ENCODE peak calls at places on chromosomes 16 and 17, in seven cellular contexts. E is body of pancreas; O is HL-60; Y is stimulated activated CD4-positive, alpha-beta T cell treated with anti-CD3 and anti-CD28 coated beads, Interleukin-15, amount 100 ng/mL, for 48 hours; X is left cardiac atrium; U is DND-41; A is Karpas-422. M is an unnamed sample.

GRCh38 chr17:50056217-50056960 is 479 bp downstream of the ITGA3 start:
- DNase-seq in A (peak), O (no peak), E (peak), U (peak), Y (peak), X (peak), M (peak)

GRCh38 chr17:66727634-66728570 is 107.0 kb upstream of the CACNG5 start:
- DNase-seq in U (peak), O (peak), X (peak), Y (peak), E (peak), A (peak), M (no peak)

GRCh38 chr17:33218657-33219298 is 74.3 kb downstream of the ASIC2 start:
- DNase-seq in U (no peak), A (no peak), Y (no peak), X (no peak), E (no peak), O (no peak), M (no peak)

GRCh38 chr16:4534151-4534790 is 4.3 kb downstream of the CDIP1 start:
- DNase-seq in X (no peak), E (peak), U (no peak), A (no peak), O (no peak), Y (no peak), M (no peak)

GRCh38 chr16:57480127-57480753 is 6.1 kb downstream of the DOK4 start:
- DNase-seq in A (no peak), Y (no peak), E (peak), X (peak), U (no peak), O (no peak), M (no peak)

GRCh38 chr16:21727344-21727743 is 63.6 kb downstream of the OTOA start:
- DNase-seq in U (no peak), X (no peak), Y (no peak), E (no peak), A (peak), O (no peak), M (no peak)

GRCh38 chr17:9324864-9325263 is 250.8 kb downstream of the STX8 start:
- DNase-seq in U (no peak), E (peak), Y (no peak), A (peak), X (no peak), O (no peak), M (no peak)

GRCh38 chr16:68265078-68265925 is 976 bp downstream of the SLC7A6 start:
- DNase-seq in U (peak), X (peak), O (peak), A (peak), Y (peak), E (peak), M (peak)

GRCh38 chr17:66564992-66565465 is 262.6 kb downstream of the PRKCA start:
- DNase-seq in X (no peak), E (no peak), Y (no peak), A (peak), U (no peak), O (no peak), M (no peak)

GRCh38 chr16:35795361-35796029 is 2336.1 kb downstream of the TP53TG3F start:
- DNase-seq in X (no peak), A (no peak), Y (no peak), O (no peak), U (no peak), E (no peak), M (no peak)

GRCh38 chr17:21513012-21513570 is 136.9 kb downstream of the KCNJ12 start:
- DNase-seq in O (peak), A (peak), U (peak), X (peak), Y (peak), E (peak), M (peak)

GRCh38 chr16:69432069-69432468 is 7.7 kb downstream of the CYB5B start:
- DNase-seq in O (no peak), E (no peak), U (no peak), Y (no peak), X (no peak), A (no peak), M (no peak)

GRCh38 chr17:60315650-60316049 is 76.3 kb downstream of the USP32 start:
- DNase-seq in E (no peak), X (no peak), U (no peak), O (no peak), Y (no peak), A (no peak), M (no peak)

GRCh38 chr17:59561042-59561441 is 4.4 kb upstream of the DHX40 start:
- DNase-seq in U (peak), O (no peak), E (no peak), A (peak), Y (no peak), X (no peak), M (no peak)

GRCh38 chr17:40307001-40307690 is 1.8 kb upstream of the RARA start:
- DNase-seq in A (no peak), X (no peak), O (no peak), E (no peak), U (peak), Y (no peak), M (no peak)

GRCh38 chr16:84074721-84075120 is 32.1 kb upstream of the SLC38A8 start:
- DNase-seq in X (peak), O (no peak), U (no peak), E (no peak), Y (no peak), A (no peak), M (no peak)

GRCh38 chr17:50201226-50201854 is at the start of gene COL1A1:
- DNase-seq in E (peak), O (no peak), Y (no peak), A (no peak), U (no peak), X (peak), M (peak)

GRCh38 chr16:66858740-66859396 is 14.7 kb downstream of the CA7 start:
- DNase-seq in A (no peak), Y (no peak), U (no peak), E (no peak), X (peak), O (no peak), M (peak)

GRCh38 chr17:74430706-74431567 is 951 bp upstream of the GPRC5C start:
- DNase-seq in U (no peak), O (peak), A (no peak), E (peak), X (peak), Y (no peak), M (peak)

GRCh38 chr17:71792966-71793365 is 327.9 kb upstream of the SOX9 start:
- DNase-seq in U (no peak), X (no peak), O (no peak), A (no peak), E (no peak), Y (no peak), M (no peak)

GRCh38 chr17:1122681-1123396 is 56.9 kb downstream of the ABR start:
- DNase-seq in A (peak), Y (peak), X (peak), O (no peak), E (peak), U (peak), M (peak)

GRCh38 chr17:44926841-44927525 is 11.7 kb upstream of the GFAP start:
- DNase-seq in U (no peak), E (no peak), X (no peak), A (no peak), Y (no peak), O (peak), M (no peak)

GRCh38 chr17:66469088-66469442 is 166.7 kb downstream of the PRKCA start:
- DNase-seq in E (no peak), O (no peak), A (no peak), X (no peak), Y (no peak), U (no peak), M (no peak)

GRCh38 chr16:10741844-10742243 is 1.8 kb upstream of the NUBP1 start:
- DNase-seq in O (no peak), U (no peak), E (peak), Y (no peak), X (peak), A (peak), M (no peak)

GRCh38 chr16:61936522-61936921 is 99.7 kb downstream of the CDH8 start:
- DNase-seq in X (no peak), U (no peak), E (no peak), O (no peak), Y (no peak), A (peak), M (no peak)

GRCh38 chr17:8832711-8833352 is 33.7 kb upstream of the MFSD6L start:
- DNase-seq in E (no peak), A (peak), U (peak), O (no peak), X (no peak), Y (peak), M (no peak)

GRCh38 chr17:27746881-27747280 is 53.4 kb downstream of the NOS2 start:
- DNase-seq in E (no peak), A (no peak), O (no peak), Y (no peak), U (no peak), X (no peak), M (no peak)

GRCh38 chr17:16935241-16935663 is 36.7 kb downstream of the TNFRSF13B start:
- DNase-seq in Y (no peak), O (no peak), E (peak), A (no peak), X (peak), U (no peak), M (no peak)

GRCh38 chr16:87809150-87809902 is 43.5 kb upstream of the KLHDC4 start:
- DNase-seq in E (no peak), U (peak), O (no peak), Y (no peak), X (no peak), A (peak), M (no peak)

GRCh38 chr17:73516356-73516755 is 127.9 kb downstream of the SDK2 start:
- DNase-seq in E (no peak), O (no peak), Y (no peak), U (no peak), X (no peak), A (no peak), M (no peak)

GRCh38 chr16:1634541-1634940 is 22.4 kb downstream of the CRAMP1 start:
- DNase-seq in O (no peak), Y (no peak), A (no peak), E (no peak), X (no peak), U (no peak), M (no peak)

GRCh38 chr17:40582328-40582901 is 17.1 kb upstream of the CCR7 start:
- DNase-seq in A (no peak), U (peak), Y (no peak), E (no peak), O (peak), X (peak), M (no peak)

GRCh38 chr17:31391496-31391949 is at the start of gene RAB11FIP4:
- DNase-seq in Y (no peak), E (no peak), O (no peak), X (no peak), U (no peak), A (no peak), M (no peak)

GRCh38 chr17:37768438-37768837 is 23.6 kb upstream of the HNF1B start:
- DNase-seq in A (no peak), E (no peak), Y (no peak), X (no peak), O (no peak), U (no peak), M (no peak)

GRCh38 chr17:28698253-28698941 is 13.3 kb downstream of the PROCA1 start:
- DNase-seq in Y (no peak), X (no peak), A (no peak), U (no peak), O (no peak), E (no peak), M (no peak)

GRCh38 chr16:14056970-14057369 is 14.1 kb upstream of the MRTFB start:
- DNase-seq in Y (no peak), O (no peak), E (no peak), X (peak), A (no peak), U (no peak), M (no peak)